ENCODE peak calls at places on chromosomes 1 and 21, in four cellular contexts. One of them, this sample, is unnamed.

GRCh38 chr1:182956708-182957365 is 3.9 kb upstream of the SHCBP1L start:
- DNase-seq in Kasumi-1: no peak
- DNase-seq in PC-3: no peak
- DNase-seq in progenitor cell of endocrine pancreas: no peak
- DNase-seq in this sample: no peak

GRCh38 chr1:110765640-110766335 is 91.0 kb upstream of the KCNA3 start:
- DNase-seq in Kasumi-1: peak; percentile 80
- DNase-seq in PC-3: peak; percentile 56
- DNase-seq in progenitor cell of endocrine pancreas: no peak
- DNase-seq in this sample: peak; percentile 28

GRCh38 chr1:20355101-20355827 is 64.6 kb downstream of the VWA5B1 start:
- DNase-seq in Kasumi-1: no peak
- DNase-seq in PC-3: no peak
- DNase-seq in progenitor cell of endocrine pancreas: no peak
- DNase-seq in this sample: no peak

GRCh38 chr1:79353224-79353623 is 346.7 kb upstream of the ADGRL4 start:
- DNase-seq in Kasumi-1: peak; percentile 31
- DNase-seq in PC-3: peak; percentile 83
- DNase-seq in progenitor cell of endocrine pancreas: no peak
- DNase-seq in this sample: peak; percentile 79

GRCh38 chr21:35303085-35303484 is 254.0 kb upstream of the RUNX1 start:
- DNase-seq in Kasumi-1: no peak
- DNase-seq in PC-3: peak; percentile 98
- DNase-seq in progenitor cell of endocrine pancreas: no peak
- DNase-seq in this sample: peak; percentile 92

GRCh38 chr1:2115008-2115921 is 65.1 kb downstream of the PRKCZ start:
- DNase-seq in Kasumi-1: no peak
- DNase-seq in PC-3: no peak
- DNase-seq in progenitor cell of endocrine pancreas: no peak
- DNase-seq in this sample: no peak

GRCh38 chr1:36096500-36097412 is 8.1 kb downstream of the ADPRS start:
- DNase-seq in Kasumi-1: peak; percentile 38
- DNase-seq in PC-3: peak; percentile 29
- DNase-seq in progenitor cell of endocrine pancreas: no peak
- DNase-seq in this sample: no peak

GRCh38 chr1:178189814-178190213 is 95.9 kb downstream of the RASAL2 start:
- DNase-seq in Kasumi-1: peak; percentile 81
- DNase-seq in PC-3: peak; percentile 43
- DNase-seq in progenitor cell of endocrine pancreas: no peak
- DNase-seq in this sample: peak; percentile 10

GRCh38 chr1:1020000-1020404 is at the start of gene AGRN:
- DNase-seq in Kasumi-1: no peak
- DNase-seq in PC-3: no peak
- DNase-seq in progenitor cell of endocrine pancreas: peak; percentile 53
- DNase-seq in this sample: no peak

GRCh38 chr1:24931481-24932221 is 1.6 kb upstream of the RUNX3 start:
- DNase-seq in Kasumi-1: no peak
- DNase-seq in PC-3: no peak
- DNase-seq in progenitor cell of endocrine pancreas: no peak
- DNase-seq in this sample: no peak

GRCh38 chr1:188023206-188023605 is 1194.5 kb downstream of the PLA2G4A start:
- DNase-seq in Kasumi-1: no peak
- DNase-seq in PC-3: peak; percentile 34
- DNase-seq in progenitor cell of endocrine pancreas: no peak
- DNase-seq in this sample: peak; percentile 11

GRCh38 chr1:119631433-119632102 is 16.5 kb downstream of the ZNF697 start:
- DNase-seq in Kasumi-1: peak; percentile 56
- DNase-seq in PC-3: peak; percentile 42
- DNase-seq in progenitor cell of endocrine pancreas: no peak
- DNase-seq in this sample: peak; percentile 66

GRCh38 chr1:154583691-154584212 is 16.2 kb downstream of the CHRNB2 start:
- DNase-seq in Kasumi-1: no peak
- DNase-seq in PC-3: no peak
- DNase-seq in progenitor cell of endocrine pancreas: no peak
- DNase-seq in this sample: no peak

GRCh38 chr1:154404511-154404931 is 622 bp upstream of the IL6R start:
- DNase-seq in Kasumi-1: peak; percentile 23
- DNase-seq in PC-3: no peak
- DNase-seq in progenitor cell of endocrine pancreas: no peak
- DNase-seq in this sample: no peak

GRCh38 chr1:226708342-226708780 is 30.7 kb downstream of the ITPKB start:
- DNase-seq in Kasumi-1: peak; percentile 6
- DNase-seq in PC-3: peak; percentile 63
- DNase-seq in progenitor cell of endocrine pancreas: no peak
- DNase-seq in this sample: peak; percentile 80

GRCh38 chr1:199290186-199290585 is 651.3 kb downstream of the PTPRC start:
- DNase-seq in Kasumi-1: no peak
- DNase-seq in PC-3: peak; percentile 11
- DNase-seq in progenitor cell of endocrine pancreas: no peak
- DNase-seq in this sample: peak; percentile 16

GRCh38 chr1:11170102-11170501 is 19.1 kb upstream of the ANGPTL7 start:
- DNase-seq in Kasumi-1: no peak
- DNase-seq in PC-3: no peak
- DNase-seq in progenitor cell of endocrine pancreas: no peak
- DNase-seq in this sample: no peak

GRCh38 chr1:68785328-68785727 is 288.4 kb upstream of the DEPDC1 start:
- DNase-seq in Kasumi-1: no peak
- DNase-seq in PC-3: no peak
- DNase-seq in progenitor cell of endocrine pancreas: no peak
- DNase-seq in this sample: no peak

GRCh38 chr1:150976879-150977694 is 2.5 kb upstream of the CERS2 start:
- DNase-seq in Kasumi-1: peak; percentile 81
- DNase-seq in PC-3: peak; percentile 94
- DNase-seq in progenitor cell of endocrine pancreas: no peak
- DNase-seq in this sample: no peak

GRCh38 chr1:227998374-227999055 is 8.3 kb upstream of the WNT3A start:
- DNase-seq in Kasumi-1: no peak
- DNase-seq in PC-3: no peak
- DNase-seq in progenitor cell of endocrine pancreas: peak; percentile 6
- DNase-seq in this sample: no peak

GRCh38 chr1:165841582-165842362 is 14.4 kb downstream of the UCK2 start:
- DNase-seq in Kasumi-1: peak; percentile 25
- DNase-seq in PC-3: peak; percentile 71
- DNase-seq in progenitor cell of endocrine pancreas: no peak
- DNase-seq in this sample: peak; percentile 49

GRCh38 chr1:17538428-17539130 is 919 bp upstream of the ARHGEF10L start:
- DNase-seq in Kasumi-1: no peak
- DNase-seq in PC-3: no peak
- DNase-seq in progenitor cell of endocrine pancreas: peak; percentile 72
- DNase-seq in this sample: no peak

GRCh38 chr1:175481126-175482071 is 262.0 kb downstream of the TNR start:
- DNase-seq in Kasumi-1: peak; percentile 54
- DNase-seq in PC-3: peak; percentile 38
- DNase-seq in progenitor cell of endocrine pancreas: no peak
- DNase-seq in this sample: peak; percentile 35

GRCh38 chr1:77220687-77221463 is 1.6 kb upstream of the PIGK start:
- DNase-seq in Kasumi-1: no peak
- DNase-seq in PC-3: peak; percentile 35
- DNase-seq in progenitor cell of endocrine pancreas: no peak
- DNase-seq in this sample: peak; percentile 57

GRCh38 chr1:205598841-205599666 is 32.8 kb downstream of the ELK4 start:
- DNase-seq in Kasumi-1: no peak
- DNase-seq in PC-3: no peak
- DNase-seq in progenitor cell of endocrine pancreas: no peak
- DNase-seq in this sample: peak; percentile 85

GRCh38 chr1:229230136-229230892 is 40.6 kb upstream of the RAB4A start:
- DNase-seq in Kasumi-1: no peak
- DNase-seq in PC-3: peak; percentile 69
- DNase-seq in progenitor cell of endocrine pancreas: no peak
- DNase-seq in this sample: no peak

GRCh38 chr1:85182700-85183099 is 18.1 kb downstream of the SYDE2 start:
- DNase-seq in Kasumi-1: no peak
- DNase-seq in PC-3: no peak
- DNase-seq in progenitor cell of endocrine pancreas: no peak
- DNase-seq in this sample: no peak

GRCh38 chr1:31583995-31584868 is 7.9 kb downstream of the TINAGL1 start:
- DNase-seq in Kasumi-1: no peak
- DNase-seq in PC-3: peak; percentile 35
- DNase-seq in progenitor cell of endocrine pancreas: no peak
- DNase-seq in this sample: peak; percentile 66

GRCh38 chr1:97277891-97278662 is 556.5 kb downstream of the PTBP2 start:
- DNase-seq in Kasumi-1: no peak
- DNase-seq in PC-3: peak; percentile 87
- DNase-seq in progenitor cell of endocrine pancreas: no peak
- DNase-seq in this sample: no peak

GRCh38 chr1:20440785-20441200 is 45.2 kb downstream of the CAMK2N1 start:
- DNase-seq in Kasumi-1: peak; percentile 3
- DNase-seq in PC-3: peak; percentile 69
- DNase-seq in progenitor cell of endocrine pancreas: no peak
- DNase-seq in this sample: peak; percentile 44

This sample was measured in brain microvascular endothelial cell.